ENCODE peak calls at places on chromosomes 12 and 14, in seven cellular contexts. K, Q, E, U, Z, G and W are unnamed samples.

GRCh38 chr12:18428416-18428815 is 167.1 kb downstream of the PIK3C2G start:
- DNase-seq in Z (no peak), U (no peak), K (no peak), G (no peak), Q (no peak), E (no peak), W (no peak)

GRCh38 chr12:118498171-118498570 is 121.8 kb downstream of the SUDS3 start:
- DNase-seq in Z (no peak), U (no peak), K (no peak), Q (no peak), E (no peak), G (no peak), W (peak; percentile 51)

GRCh38 chr14:101505216-101505970 is 55.9 kb upstream of the DIO3 start:
- DNase-seq in Z (no peak), G (no peak), E (no peak), Q (no peak), K (no peak), U (no peak), W (peak; percentile 52)

GRCh38 chr12:26751179-26751578 is 81.8 kb downstream of the ITPR2 start:
- DNase-seq in Z (no peak), G (no peak), U (no peak), K (no peak), E (no peak), Q (no peak), W (no peak)

GRCh38 chr14:104545151-104545931 is 34.2 kb upstream of the C14orf180 start:
- DNase-seq in Q (no peak), U (no peak), G (no peak), Z (no peak), K (no peak), E (no peak), W (no peak)

GRCh38 chr14:104591506-104592291 is 12.1 kb downstream of the C14orf180 start:
- DNase-seq in E (no peak), K (no peak), U (no peak), Q (no peak), G (no peak), Z (no peak), W (no peak)

GRCh38 chr12:52170827-52171226 is 21.0 kb downstream of the KRT80 start:
- DNase-seq in Q (no peak), K (no peak), Z (no peak), G (peak; percentile 80), E (no peak), U (no peak), W (no peak)

GRCh38 chr14:58469309-58469708 is 41.8 kb downstream of the KIAA0586 start:
- DNase-seq in Q (no peak), Z (no peak), U (no peak), E (no peak), G (no peak), K (no peak), W (no peak)

GRCh38 chr12:68495666-68496065 is 115.0 kb upstream of the RAP1B start:
- DNase-seq in Z (no peak), E (no peak), Q (no peak), U (peak; percentile 29), K (no peak), G (no peak), W (no peak)

GRCh38 chr12:6036509-6036908 is 88.0 kb downstream of the VWF start:
- DNase-seq in G (no peak), K (no peak), E (no peak), Z (no peak), Q (no peak), U (no peak), W (no peak)

GRCh38 chr12:128794661-128795529 is 28.9 kb downstream of the SLC15A4 start:
- DNase-seq in Q (no peak), G (no peak), E (no peak), Z (peak; percentile 49), K (no peak), U (no peak), W (no peak)

GRCh38 chr12:125443316-125443715 is 378.1 kb downstream of the AACS start:
- DNase-seq in K (no peak), Z (no peak), G (no peak), E (no peak), Q (no peak), U (no peak), W (no peak)

GRCh38 chr14:74763803-74764531 is 851 bp downstream of the YLPM1 start:
- DNase-seq in K (no peak), Z (no peak), U (peak; percentile 34), Q (peak; percentile 8), E (peak; percentile 6), G (peak; percentile 27), W (peak; percentile 17)

GRCh38 chr12:2058837-2059236 is 6.0 kb downstream of the CACNA1C start:
- DNase-seq in Z (no peak), Q (no peak), K (no peak), E (no peak), U (no peak), G (no peak), W (no peak)

GRCh38 chr14:102659797-102660196 is 67.3 kb downstream of the RCOR1 start:
- DNase-seq in U (peak; percentile 36), E (no peak), Q (no peak), Z (no peak), K (no peak), G (no peak), W (no peak)

GRCh38 chr12:54300732-54301427 is at the start of gene NFE2:
- DNase-seq in Z (no peak), K (no peak), U (peak; percentile 82), Q (peak; percentile 25), E (no peak), G (peak; percentile 71), W (peak; percentile 46)

GRCh38 chr12:1984759-1985158 is 19.5 kb downstream of the DCP1B start:
- DNase-seq in Z (no peak), E (no peak), U (no peak), G (no peak), K (no peak), Q (no peak), W (no peak)

GRCh38 chr14:54603362-54603761 is 36.4 kb downstream of the SAMD4A start:
- DNase-seq in Q (no peak), K (no peak), U (peak; percentile 20), G (no peak), Z (no peak), E (no peak), W (no peak)

GRCh38 chr14:54548491-54548890 is 18.4 kb upstream of the SAMD4A start:
- DNase-seq in Z (no peak), K (no peak), E (no peak), G (no peak), U (no peak), Q (no peak), W (no peak)

GRCh38 chr12:27822076-27822712 is 42.2 kb upstream of the MANSC4 start:
- DNase-seq in K (peak; percentile 51), Q (no peak), U (peak; percentile 62), E (peak; percentile 62), Z (no peak), G (no peak), W (no peak)

GRCh38 chr14:76780875-76781647 is 19.8 kb downstream of the VASH1 start:
- DNase-seq in K (no peak), U (no peak), E (no peak), Q (no peak), Z (no peak), G (peak; percentile 68), W (no peak)

GRCh38 chr12:107610030-107610859 is 75.4 kb upstream of the PWP1 start:
- DNase-seq in Z (peak; percentile 1), E (peak; percentile 3), K (peak; percentile 56), G (peak; percentile 24), U (peak; percentile 71), Q (peak; percentile 11), W (no peak)

GRCh38 chr14:50985124-50985815 is 41.0 kb upstream of the PYGL start:
- DNase-seq in E (no peak), Z (no peak), G (no peak), Q (no peak), U (peak; percentile 11), K (no peak), W (no peak)